ENCODE peak calls at places on chromosomes 2 and 18, in four cellular contexts. L, Z, F and Y are unnamed samples.
A peak's percentile ranks its signal among the peaks of the same experiment; 100 is the strongest.

GRCh38 chr18:9137168-9138066 is 836 bp downstream of the ANKRD12 start:
- DNase-seq in L (peak; percentile 71), Z (peak; percentile 88), F (peak; percentile 74), Y (peak; percentile 87)

GRCh38 chr2:10141736-10142639 is 19.4 kb downstream of the RRM2 start:
- DNase-seq in L (no peak), Z (no peak), F (peak; percentile 49), Y (peak; percentile 55)

GRCh38 chr2:133433455-133434451 is 134.5 kb downstream of the NCKAP5 start:
- DNase-seq in L (no peak), Z (no peak), F (no peak), Y (no peak)

GRCh38 chr2:88658318-88658717 is 31.1 kb upstream of the EIF2AK3 start:
- DNase-seq in L (no peak), Z (no peak), F (no peak), Y (no peak)

GRCh38 chr18:13611058-13611615 is 115.2 kb downstream of the FAM210A start:
- DNase-seq in L (peak; percentile 51), Z (no peak), F (peak; percentile 41), Y (peak; percentile 75)

GRCh38 chr2:55167630-55167967 is 64.5 kb downstream of the CLHC1 start:
- DNase-seq in L (no peak), Z (no peak), F (no peak), Y (no peak)

GRCh38 chr2:8985561-8986326 is 17.7 kb downstream of the MBOAT2 start:
- DNase-seq in L (no peak), Z (no peak), F (no peak), Y (no peak)

GRCh38 chr18:13471971-13472628 is 253.5 kb downstream of the LDLRAD4 start:
- DNase-seq in L (no peak), Z (no peak), F (no peak), Y (peak; percentile 59)

GRCh38 chr18:42048150-42048549 is 93.1 kb downstream of the PIK3C3 start:
- DNase-seq in L (no peak), Z (no peak), F (no peak), Y (no peak)

GRCh38 chr2:57343391-57344006 is 703.1 kb upstream of the VRK2 start:
- DNase-seq in L (no peak), Z (no peak), F (no peak), Y (no peak)

GRCh38 chr18:69617888-69618287 is 217.2 kb downstream of the DOK6 start:
- DNase-seq in L (no peak), Z (no peak), F (no peak), Y (no peak)

GRCh38 chr18:39454866-39455265 is 1889.3 kb upstream of the CELF4 start:
- DNase-seq in L (no peak), Z (no peak), F (no peak), Y (no peak)

GRCh38 chr18:29711931-29712330 is 1330.6 kb downstream of the DSC3 start:
- DNase-seq in L (no peak), Z (no peak), F (no peak), Y (no peak)

GRCh38 chr18:48542513-48543181 is 3.8 kb downstream of the CTIF start:
- DNase-seq in L (no peak), Z (peak; percentile 16), F (no peak), Y (no peak)

GRCh38 chr2:15870565-15870964 is 69.8 kb upstream of the MYCN start:
- DNase-seq in L (no peak), Z (no peak), F (no peak), Y (no peak)

GRCh38 chr2:223970343-223971128 is 13.3 kb downstream of the MRPL44 start:
- DNase-seq in L (no peak), Z (peak; percentile 14), F (peak; percentile 38), Y (no peak)

GRCh38 chr2:143730155-143730949 is 601.1 kb downstream of the ARHGAP15 start:
- DNase-seq in L (no peak), Z (no peak), F (no peak), Y (no peak)

GRCh38 chr2:23549821-23550535 is 165.0 kb downstream of the KLHL29 start:
- DNase-seq in L (no peak), Z (no peak), F (no peak), Y (no peak)

GRCh38 chr18:9890191-9890590 is 4.4 kb downstream of the TXNDC2 start:
- DNase-seq in L (no peak), Z (no peak), F (no peak), Y (no peak)

GRCh38 chr2:1900736-1901135 is 156.4 kb upstream of the PXDN start:
- DNase-seq in L (no peak), Z (no peak), F (no peak), Y (no peak)

GRCh38 chr2:60386436-60386835 is 167.0 kb downstream of the BCL11A start:
- DNase-seq in L (no peak), Z (no peak), F (no peak), Y (no peak)

GRCh38 chr2:232999354-232999753 is 13.7 kb downstream of the NGEF start:
- DNase-seq in L (no peak), Z (peak; percentile 19), F (no peak), Y (no peak)

GRCh38 chr2:8090748-8091700 is 590.8 kb upstream of the ID2 start:
- DNase-seq in L (peak; percentile 82), Z (no peak), F (no peak), Y (peak; percentile 48)

GRCh38 chr2:140344842-140345241 is 1564.7 kb upstream of the NXPH2 start:
- DNase-seq in L (no peak), Z (no peak), F (no peak), Y (no peak)

GRCh38 chr18:22175326-22175725 is 5.9 kb downstream of the GATA6 start:
- DNase-seq in L (no peak), Z (no peak), F (no peak), Y (no peak)

GRCh38 chr18:45739848-45740247 is 15.9 kb downstream of the SLC14A1 start:
- DNase-seq in L (no peak), Z (no peak), F (no peak), Y (no peak)

GRCh38 chr18:77263471-77263774 is 13.8 kb downstream of the GALR1 start:
- DNase-seq in L (no peak), Z (no peak), F (no peak), Y (no peak)

GRCh38 chr2:3960106-3960505 is 256.7 kb downstream of the DCDC2C start:
- DNase-seq in L (no peak), Z (no peak), F (no peak), Y (no peak)

GRCh38 chr2:21535826-21536225 is 412.1 kb downstream of the TDRD15 start:
- DNase-seq in L (no peak), Z (no peak), F (no peak), Y (no peak)

GRCh38 chr2:230899287-230899686 is 25.8 kb downstream of the GPR55 start:
- DNase-seq in L (no peak), Z (no peak), F (no peak), Y (no peak)

GRCh38 chr18:78006006-78006802 is 756.6 kb downstream of the GALR1 start:
- DNase-seq in L (no peak), Z (no peak), F (no peak), Y (no peak)

GRCh38 chr2:118371500-118371899 is 283.2 kb downstream of the INSIG2 start:
- DNase-seq in L (no peak), Z (no peak), F (peak; percentile 8), Y (no peak)

GRCh38 chr2:207133862-207134519 is 31.8 kb downstream of the KLF7 start:
- DNase-seq in L (peak; percentile 63), Z (no peak), F (no peak), Y (peak; percentile 77)

GRCh38 chr2:72340665-72341064 is 193.0 kb upstream of the CYP26B1 start:
- DNase-seq in L (no peak), Z (no peak), F (no peak), Y (no peak)

GRCh38 chr18:8895987-8896619 is 190.7 kb downstream of the MTCL1 start:
- DNase-seq in L (no peak), Z (no peak), F (no peak), Y (no peak)

GRCh38 chr2:215826838-215827441 is 186.4 kb downstream of the MREG start:
- DNase-seq in L (no peak), Z (no peak), F (no peak), Y (no peak)

GRCh38 chr18:56515522-56515921 is 122.9 kb downstream of the TXNL1 start:
- DNase-seq in L (no peak), Z (no peak), F (no peak), Y (no peak)

GRCh38 chr2:68292108-68292710 is 27.5 kb downstream of the CNRIP1 start:
- DNase-seq in L (no peak), Z (peak; percentile 49), F (no peak), Y (no peak)